ENCODE peak calls at places on chromosomes 11 and 22, in nine cellular contexts. One of them, this sample, is unnamed.
A peak's percentile ranks its signal among the peaks of the same experiment; 100 is the strongest.

GRCh38 chr22:46815559-46815895 is 53.1 kb downstream of the TBC1D22A start:
- DNase-seq in activated CD8-positive, alpha-beta T cell treated with anti-CD3 and anti-CD28 coated beads for 36 hours: no peak
- DNase-seq in progenitor cell of endocrine pancreas: no peak
- DNase-seq in neural crest cell: no peak
- DNase-seq in A549: no peak
- DNase-seq in RWPE1: no peak
- DNase-seq in tibial artery: peak; percentile 24
- DNase-seq in right lobe of liver: no peak
- DNase-seq in stomach: no peak
- DNase-seq in this sample: no peak

GRCh38 chr11:86592047-86592564 is 80.3 kb downstream of the ME3 start:
- DNase-seq in activated CD8-positive, alpha-beta T cell treated with anti-CD3 and anti-CD28 coated beads for 36 hours: no peak
- DNase-seq in progenitor cell of endocrine pancreas: no peak
- DNase-seq in neural crest cell: no peak
- DNase-seq in A549: no peak
- DNase-seq in RWPE1: no peak
- DNase-seq in tibial artery: no peak
- DNase-seq in right lobe of liver: no peak
- DNase-seq in stomach: no peak
- DNase-seq in this sample: peak; percentile 72

GRCh38 chr11:19332476-19332875 is 91.7 kb upstream of the E2F8 start:
- DNase-seq in activated CD8-positive, alpha-beta T cell treated with anti-CD3 and anti-CD28 coated beads for 36 hours: no peak
- DNase-seq in progenitor cell of endocrine pancreas: no peak
- DNase-seq in neural crest cell: no peak
- DNase-seq in A549: no peak
- DNase-seq in RWPE1: no peak
- DNase-seq in tibial artery: no peak
- DNase-seq in right lobe of liver: no peak
- DNase-seq in stomach: no peak
- DNase-seq in this sample: no peak

GRCh38 chr22:20750461-20751184 is 23.3 kb upstream of the SERPIND1 start:
- DNase-seq in activated CD8-positive, alpha-beta T cell treated with anti-CD3 and anti-CD28 coated beads for 36 hours: peak; percentile 63
- DNase-seq in progenitor cell of endocrine pancreas: no peak
- DNase-seq in neural crest cell: no peak
- DNase-seq in A549: peak; percentile 25
- DNase-seq in RWPE1: peak; percentile 66
- DNase-seq in tibial artery: peak; percentile 71
- DNase-seq in right lobe of liver: peak; percentile 54
- DNase-seq in stomach: peak; percentile 50
- DNase-seq in this sample: peak; percentile 84

GRCh38 chr22:37182101-37182948 is 5.7 kb downstream of the C1QTNF6 start:
- DNase-seq in activated CD8-positive, alpha-beta T cell treated with anti-CD3 and anti-CD28 coated beads for 36 hours: peak; percentile 6
- DNase-seq in progenitor cell of endocrine pancreas: no peak
- DNase-seq in neural crest cell: no peak
- DNase-seq in A549: peak; percentile 26
- DNase-seq in RWPE1: no peak
- DNase-seq in tibial artery: no peak
- DNase-seq in right lobe of liver: peak; percentile 53
- DNase-seq in stomach: no peak
- DNase-seq in this sample: no peak

GRCh38 chr22:35630891-35631290 is 13.8 kb upstream of the MB start:
- DNase-seq in activated CD8-positive, alpha-beta T cell treated with anti-CD3 and anti-CD28 coated beads for 36 hours: no peak
- DNase-seq in progenitor cell of endocrine pancreas: no peak
- DNase-seq in neural crest cell: no peak
- DNase-seq in A549: no peak
- DNase-seq in RWPE1: no peak
- DNase-seq in tibial artery: peak; percentile 52
- DNase-seq in right lobe of liver: no peak
- DNase-seq in stomach: no peak
- DNase-seq in this sample: no peak

GRCh38 chr22:43014062-43014875 is 680 bp downstream of the PACSIN2 start:
- DNase-seq in activated CD8-positive, alpha-beta T cell treated with anti-CD3 and anti-CD28 coated beads for 36 hours: peak; percentile 56
- DNase-seq in progenitor cell of endocrine pancreas: peak; percentile 34
- DNase-seq in neural crest cell: peak; percentile 24
- DNase-seq in A549: no peak
- DNase-seq in RWPE1: peak; percentile 20
- DNase-seq in tibial artery: peak; percentile 74
- DNase-seq in right lobe of liver: no peak
- DNase-seq in stomach: peak; percentile 47
- DNase-seq in this sample: no peak

GRCh38 chr11:19766810-19767209 is 54.2 kb downstream of the NAV2 start:
- DNase-seq in activated CD8-positive, alpha-beta T cell treated with anti-CD3 and anti-CD28 coated beads for 36 hours: no peak
- DNase-seq in progenitor cell of endocrine pancreas: no peak
- DNase-seq in neural crest cell: no peak
- DNase-seq in A549: no peak
- DNase-seq in RWPE1: peak; percentile 10
- DNase-seq in tibial artery: no peak
- DNase-seq in right lobe of liver: no peak
- DNase-seq in stomach: no peak
- DNase-seq in this sample: no peak

GRCh38 chr11:14908214-14908880 is 16.3 kb upstream of the CYP2R1 start:
- DNase-seq in activated CD8-positive, alpha-beta T cell treated with anti-CD3 and anti-CD28 coated beads for 36 hours: peak; percentile 69
- DNase-seq in progenitor cell of endocrine pancreas: no peak
- DNase-seq in neural crest cell: no peak
- DNase-seq in A549: peak; percentile 64
- DNase-seq in RWPE1: peak; percentile 48
- DNase-seq in tibial artery: no peak
- DNase-seq in right lobe of liver: no peak
- DNase-seq in stomach: no peak
- DNase-seq in this sample: peak; percentile 41

GRCh38 chr11:61747389-61748285 is 4.8 kb upstream of the MYRF start:
- DNase-seq in activated CD8-positive, alpha-beta T cell treated with anti-CD3 and anti-CD28 coated beads for 36 hours: peak; percentile 67
- DNase-seq in progenitor cell of endocrine pancreas: peak; percentile 81
- DNase-seq in neural crest cell: peak; percentile 85
- DNase-seq in A549: peak; percentile 79
- DNase-seq in RWPE1: peak; percentile 48
- DNase-seq in tibial artery: peak; percentile 82
- DNase-seq in right lobe of liver: peak; percentile 86
- DNase-seq in stomach: peak; percentile 91
- DNase-seq in this sample: peak; percentile 56

DNA sequence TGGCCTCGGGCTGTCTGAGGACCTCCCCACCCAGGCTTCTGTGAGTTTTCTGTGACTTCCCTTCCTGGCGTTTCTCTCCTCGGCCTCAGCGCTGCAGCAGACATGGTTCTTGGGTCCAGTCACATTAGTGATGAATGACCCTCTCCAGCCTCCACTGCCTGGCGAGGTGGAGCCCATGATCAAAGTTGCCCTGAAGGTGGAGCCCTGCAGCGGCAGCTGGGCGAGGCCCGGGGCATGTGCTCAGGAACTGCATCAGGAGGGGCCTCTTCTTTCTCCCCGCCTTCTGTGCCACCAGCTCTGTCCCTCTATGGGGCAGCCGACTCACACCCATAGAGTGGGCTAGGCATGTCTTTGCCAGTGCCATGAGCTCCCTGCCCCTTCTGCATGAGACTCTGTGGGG is 1079.7 kb downstream of the TBC1D22A start:
- DNase-seq in activated CD8-positive, alpha-beta T cell treated with anti-CD3 and anti-CD28 coated beads for 36 hours: no peak
- DNase-seq in progenitor cell of endocrine pancreas: no peak
- DNase-seq in neural crest cell: no peak
- DNase-seq in A549: no peak
- DNase-seq in RWPE1: no peak
- DNase-seq in tibial artery: no peak
- DNase-seq in right lobe of liver: no peak
- DNase-seq in stomach: no peak
- DNase-seq in this sample: no peak
- TF ChIP-seq CTCF in activated CD8-positive, alpha-beta T cell treated with anti-CD3 and anti-CD28 coated beads for 36 hours: no peak
- TF ChIP-seq CTCF in progenitor cell of endocrine pancreas: no peak
- TF ChIP-seq CTCF in neural crest cell: no peak
- TF ChIP-seq CTCF in A549: no peak
- TF ChIP-seq CTCF in RWPE1: no peak
- TF ChIP-seq CTCF in tibial artery: no peak
- TF ChIP-seq CTCF in right lobe of liver: no peak
- TF ChIP-seq CTCF in stomach: no peak
- TF ChIP-seq CTCF in this sample: no peak

DNA sequence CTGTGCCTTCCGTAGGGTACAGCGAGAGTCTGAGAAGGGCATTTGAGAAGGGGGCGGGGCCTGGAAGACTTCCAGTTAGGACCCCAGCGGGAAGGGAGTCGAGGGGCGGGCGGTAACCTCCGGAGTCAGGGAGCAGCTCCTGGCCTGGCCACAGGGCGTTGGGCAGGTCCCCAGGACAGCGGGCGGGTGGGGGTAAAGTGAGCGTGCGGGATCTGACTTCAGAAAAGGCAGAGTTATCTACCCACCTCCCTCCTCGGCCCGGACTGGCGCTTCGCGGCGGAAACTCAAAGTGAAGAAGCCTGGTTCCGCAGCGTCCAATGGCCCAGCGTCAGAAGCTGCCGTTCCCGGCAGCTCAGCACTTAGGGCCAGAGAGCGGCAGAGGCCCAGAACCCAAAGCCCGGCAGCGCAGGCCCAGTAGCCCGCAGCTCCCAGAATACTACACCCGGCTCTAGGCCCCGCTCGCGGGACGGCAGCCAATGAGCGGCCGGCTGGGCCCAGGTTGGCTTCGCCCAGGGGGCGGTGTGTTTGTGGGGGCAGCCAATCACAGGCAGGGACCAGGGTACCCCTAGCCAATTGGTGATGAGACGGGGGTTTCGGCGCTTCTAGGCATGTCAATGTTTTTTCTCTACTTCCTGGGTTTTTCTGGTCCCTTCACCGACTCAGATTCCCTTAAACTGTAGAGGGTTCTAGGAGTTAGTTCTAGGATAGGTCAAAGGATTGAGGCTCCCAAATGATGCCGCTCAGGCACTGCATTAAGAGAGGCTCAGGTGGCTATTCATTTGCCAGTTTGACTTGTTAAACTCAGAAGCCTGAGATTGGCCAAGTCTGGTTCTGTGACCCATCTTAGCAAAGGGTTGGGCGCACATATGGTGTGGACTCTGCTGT is at the start of gene TRIM68:
- DNase-seq in activated CD8-positive, alpha-beta T cell treated with anti-CD3 and anti-CD28 coated beads for 36 hours: peak; percentile 95
- DNase-seq in progenitor cell of endocrine pancreas: peak; percentile 92
- DNase-seq in neural crest cell: peak; percentile 87
- DNase-seq in A549: peak; percentile 96
- DNase-seq in RWPE1: peak; percentile 98
- DNase-seq in tibial artery: peak; percentile 98
- DNase-seq in right lobe of liver: peak; percentile 98
- DNase-seq in stomach: peak; percentile 96
- DNase-seq in this sample: peak; percentile 97
- TF ChIP-seq CTCF in activated CD8-positive, alpha-beta T cell treated with anti-CD3 and anti-CD28 coated beads for 36 hours: no peak
- TF ChIP-seq CTCF in progenitor cell of endocrine pancreas: peak; percentile 24
- TF ChIP-seq CTCF in neural crest cell: no peak
- TF ChIP-seq CTCF in A549: no peak
- TF ChIP-seq CTCF in RWPE1: no peak
- TF ChIP-seq CTCF in tibial artery: peak; percentile 13
- TF ChIP-seq CTCF in right lobe of liver: peak; percentile 12
- TF ChIP-seq CTCF in stomach: no peak
- TF ChIP-seq CTCF in this sample: no peak

GRCh38 chr22:49607821-49608220 is 219.9 kb downstream of the BRD1 start:
- DNase-seq in activated CD8-positive, alpha-beta T cell treated with anti-CD3 and anti-CD28 coated beads for 36 hours: no peak
- DNase-seq in progenitor cell of endocrine pancreas: no peak
- DNase-seq in neural crest cell: no peak
- DNase-seq in A549: no peak
- DNase-seq in RWPE1: no peak
- DNase-seq in tibial artery: peak; percentile 46
- DNase-seq in right lobe of liver: no peak
- DNase-seq in stomach: no peak
- DNase-seq in this sample: no peak

GRCh38 chr22:49609207-49609876 is 218.3 kb downstream of the BRD1 start:
- DNase-seq in activated CD8-positive, alpha-beta T cell treated with anti-CD3 and anti-CD28 coated beads for 36 hours: no peak
- DNase-seq in progenitor cell of endocrine pancreas: no peak
- DNase-seq in neural crest cell: no peak
- DNase-seq in A549: no peak
- DNase-seq in RWPE1: no peak
- DNase-seq in tibial artery: peak; percentile 38
- DNase-seq in right lobe of liver: peak; percentile 32
- DNase-seq in stomach: no peak
- DNase-seq in this sample: no peak

GRCh38 chr22:49608660-49609059 is 219.0 kb downstream of the BRD1 start:
- DNase-seq in activated CD8-positive, alpha-beta T cell treated with anti-CD3 and anti-CD28 coated beads for 36 hours: no peak
- DNase-seq in progenitor cell of endocrine pancreas: no peak
- DNase-seq in neural crest cell: no peak
- DNase-seq in A549: no peak
- DNase-seq in RWPE1: no peak
- DNase-seq in tibial artery: peak; percentile 29
- DNase-seq in right lobe of liver: no peak
- DNase-seq in stomach: no peak
- DNase-seq in this sample: no peak

GRCh38 chr22:49606562-49606961 is 221.1 kb downstream of the BRD1 start:
- DNase-seq in activated CD8-positive, alpha-beta T cell treated with anti-CD3 and anti-CD28 coated beads for 36 hours: no peak
- DNase-seq in progenitor cell of endocrine pancreas: no peak
- DNase-seq in neural crest cell: no peak
- DNase-seq in A549: no peak
- DNase-seq in RWPE1: no peak
- DNase-seq in tibial artery: peak; percentile 54
- DNase-seq in right lobe of liver: peak; percentile 27
- DNase-seq in stomach: no peak
- DNase-seq in this sample: no peak

DNA sequence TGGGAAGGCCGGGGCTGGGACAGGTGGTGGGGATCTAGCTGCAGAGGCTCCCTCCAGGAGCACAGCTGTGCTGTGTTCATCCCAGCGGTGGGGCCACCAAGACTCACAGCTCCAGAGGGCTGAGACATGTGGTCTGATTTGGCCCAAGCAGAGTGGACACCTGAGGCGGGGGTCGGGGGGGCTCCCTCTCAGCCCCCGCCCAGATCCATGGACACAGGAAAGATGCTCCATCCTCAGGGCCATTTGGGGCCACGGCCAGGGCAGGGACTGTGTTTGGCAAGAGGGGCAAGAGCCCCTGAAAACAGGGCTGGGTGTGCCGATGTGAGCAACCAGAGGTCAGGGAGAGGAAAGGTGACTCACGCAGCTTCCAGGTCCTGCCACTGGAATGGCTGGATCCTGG is 219.4 kb downstream of the BRD1 start:
- DNase-seq in activated CD8-positive, alpha-beta T cell treated with anti-CD3 and anti-CD28 coated beads for 36 hours: no peak
- DNase-seq in progenitor cell of endocrine pancreas: no peak
- DNase-seq in neural crest cell: no peak
- DNase-seq in A549: no peak
- DNase-seq in RWPE1: no peak
- DNase-seq in tibial artery: no peak
- DNase-seq in right lobe of liver: peak; percentile 27
- DNase-seq in stomach: no peak
- DNase-seq in this sample: no peak
- TF ChIP-seq CTCF in activated CD8-positive, alpha-beta T cell treated with anti-CD3 and anti-CD28 coated beads for 36 hours: no peak
- TF ChIP-seq CTCF in progenitor cell of endocrine pancreas: no peak
- TF ChIP-seq CTCF in neural crest cell: no peak
- TF ChIP-seq CTCF in A549: no peak
- TF ChIP-seq CTCF in RWPE1: no peak
- TF ChIP-seq CTCF in tibial artery: no peak
- TF ChIP-seq CTCF in right lobe of liver: no peak
- TF ChIP-seq CTCF in stomach: no peak
- TF ChIP-seq CTCF in this sample: no peak

DNA sequence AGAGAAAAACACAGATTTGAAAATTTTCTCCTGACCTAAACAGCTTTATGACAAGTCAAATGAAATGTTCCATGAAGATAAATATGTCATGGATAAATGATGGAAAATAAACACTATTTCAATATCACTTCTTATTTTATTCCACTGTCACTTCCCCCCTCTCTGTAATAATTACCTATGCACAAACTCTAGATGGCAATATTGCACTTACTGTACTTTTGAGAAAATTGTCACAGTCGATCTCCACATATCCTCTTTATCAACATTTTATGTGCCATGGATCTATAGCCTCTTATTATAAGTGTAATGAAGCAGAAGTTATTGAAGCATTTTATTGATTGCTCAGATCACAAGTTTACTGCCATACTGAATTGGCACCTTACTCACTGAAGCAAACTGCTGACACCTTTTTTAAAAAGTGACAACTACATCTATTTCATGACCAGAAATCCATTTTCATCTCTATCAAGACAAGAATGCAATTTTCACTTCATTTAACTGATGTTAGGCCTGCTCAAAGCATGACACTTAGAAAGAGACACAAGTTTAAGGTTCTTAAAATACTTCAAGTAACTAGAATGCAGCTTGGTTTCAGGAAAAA is 133.4 kb downstream of the DCDC1 start:
- DNase-seq in activated CD8-positive, alpha-beta T cell treated with anti-CD3 and anti-CD28 coated beads for 36 hours: no peak
- DNase-seq in progenitor cell of endocrine pancreas: no peak
- DNase-seq in neural crest cell: no peak
- DNase-seq in A549: peak; percentile 9
- DNase-seq in RWPE1: peak; percentile 20
- DNase-seq in tibial artery: no peak
- DNase-seq in right lobe of liver: no peak
- DNase-seq in stomach: no peak
- DNase-seq in this sample: peak; percentile 10
- TF ChIP-seq CTCF in activated CD8-positive, alpha-beta T cell treated with anti-CD3 and anti-CD28 coated beads for 36 hours: peak; percentile 39
- TF ChIP-seq CTCF in progenitor cell of endocrine pancreas: no peak
- TF ChIP-seq CTCF in neural crest cell: peak; percentile 54
- TF ChIP-seq CTCF in A549: peak; percentile 59
- TF ChIP-seq CTCF in RWPE1: peak; percentile 49
- TF ChIP-seq CTCF in tibial artery: no peak
- TF ChIP-seq CTCF in right lobe of liver: peak; percentile 13
- TF ChIP-seq CTCF in stomach: no peak
- TF ChIP-seq CTCF in this sample: peak; percentile 33